ENCODE peak calls at places on chromosomes 11 and 22, in four cellular contexts. R is GM12878, Y is HepG2, J is K562. U is an unnamed sample.

GRCh38 chr11:69097263-69097662 is 48.5 kb downstream of the TPCN2 start:
- DNase-seq in R (no peak), Y (no peak), J (no peak), U (no peak)

GRCh38 chr11:723120-723883 is 17.3 kb downstream of the EPS8L2 start:
- DNase-seq in R (no peak), Y (peak), J (no peak), U (no peak)

GRCh38 chr11:119218141-119218878 is 12.2 kb downstream of the CBL start:
- DNase-seq in R (no peak), Y (no peak), J (peak), U (no peak)

GRCh38 chr11:108929241-108929640 is 264.4 kb downstream of the DDX10 start:
- DNase-seq in R (no peak), Y (peak), J (no peak), U (no peak)

GRCh38 chr11:61994981-61995380 is 27.5 kb upstream of the FTH1 start:
- DNase-seq in R (no peak), Y (peak), J (no peak), U (no peak)

GRCh38 chr22:47102648-47103047 is 340.2 kb downstream of the TBC1D22A start:
- DNase-seq in R (no peak), Y (peak), J (no peak), U (no peak)

GRCh38 chr11:2345050-2345449 is 32.1 kb upstream of the CD81 start:
- DNase-seq in R (no peak), Y (no peak), J (no peak), U (no peak)

GRCh38 chr11:71222318-71223080 is 29.9 kb downstream of the SHANK2 start:
- DNase-seq in R (no peak), Y (no peak), J (no peak), U (no peak)

GRCh38 chr11:27902981-27903624 is 202.8 kb upstream of the BDNF start:
- DNase-seq in R (no peak), Y (no peak), J (no peak), U (no peak)

GRCh38 chr11:9081153-9081552 is 10.2 kb downstream of the SCUBE2 start:
- DNase-seq in R (no peak), Y (no peak), J (no peak), U (no peak)

GRCh38 chr11:2768471-2769408 is 68.9 kb upstream of the KCNQ1OT1 start:
- DNase-seq in R (no peak), Y (no peak), J (peak), U (no peak)

GRCh38 chr11:72720047-72720446 is 32.2 kb downstream of the ARAP1 start:
- DNase-seq in R (no peak), Y (no peak), J (no peak), U (no peak)

GRCh38 chr11:108241370-108242037 is 18.6 kb downstream of the ATM start:
- DNase-seq in R (no peak), Y (no peak), J (no peak), U (no peak)

GRCh38 chr22:22508274-22509176 is at the start of gene ZNF280B:
- DNase-seq in R (peak), Y (peak), J (peak), U (peak)

GRCh38 chr11:13222285-13222684 is 55.3 kb upstream of the BMAL1 start:
- DNase-seq in R (no peak), Y (no peak), J (no peak), U (no peak)

GRCh38 chr11:100445231-100445735 is 241.8 kb upstream of the ARHGAP42 start:
- DNase-seq in R (no peak), Y (no peak), J (no peak), U (no peak)

GRCh38 chr11:114762437-114762836 is 84.1 kb downstream of the NXPE2 start:
- DNase-seq in R (no peak), Y (peak), J (peak), U (peak)

GRCh38 chr11:126419801-126420729 is 64.6 kb downstream of the ST3GAL4 start:
- DNase-seq in R (peak), Y (no peak), J (peak), U (no peak)

GRCh38 chr22:40329021-40329456 is 17.3 kb upstream of the ADSL start:
- DNase-seq in R (no peak), Y (no peak), J (peak), U (no peak)

GRCh38 chr22:20384171-20384570 is 9.8 kb upstream of the ZNF74 start:
- DNase-seq in R (no peak), Y (no peak), J (no peak), U (no peak)

GRCh38 chr22:49349841-49350381 is 477.8 kb downstream of the BRD1 start:
- DNase-seq in R (no peak), Y (no peak), J (no peak), U (no peak)

GRCh38 chr11:83235825-83236224 is 42.3 kb downstream of the ANKRD42 start:
- DNase-seq in R (no peak), Y (no peak), J (no peak), U (no peak)

GRCh38 chr11:46247090-46247489 is 30.4 kb upstream of the CREB3L1 start:
- DNase-seq in R (no peak), Y (no peak), J (no peak), U (no peak)

GRCh38 chr11:24453129-24453723 is 43.6 kb upstream of the LUZP2 start:
- DNase-seq in R (no peak), Y (no peak), J (no peak), U (no peak)

GRCh38 chr22:22593964-22594656 is 35.0 kb upstream of the PRAME start:
- DNase-seq in R (no peak), Y (peak), J (peak), U (peak)

GRCh38 chr11:101061606-101062005 is 68.0 kb downstream of the PGR start:
- DNase-seq in R (no peak), Y (no peak), J (no peak), U (no peak)

GRCh38 chr11:17314904-17315426 is 36.6 kb upstream of the NCR3LG1 start:
- DNase-seq in R (no peak), Y (no peak), J (no peak), U (no peak)

GRCh38 chr11:26575946-26576345 is 3.9 kb upstream of the MUC15 start:
- DNase-seq in R (no peak), Y (no peak), J (no peak), U (no peak)

GRCh38 chr11:92569717-92570116 is 345.1 kb downstream of the FAT3 start:
- DNase-seq in R (no peak), Y (no peak), J (no peak), U (no peak)

GRCh38 chr11:31921066-31921465 is 109.9 kb upstream of the PAX6 start:
- DNase-seq in R (no peak), Y (no peak), J (no peak), U (no peak)

GRCh38 chr22:50316114-50317065 is 8.9 kb upstream of the PLXNB2 start:
- DNase-seq in R (no peak), Y (no peak), J (no peak), U (no peak)

GRCh38 chr22:43844560-43845545 is 17.5 kb downstream of the SULT4A1 start:
- DNase-seq in R (no peak), Y (no peak), J (no peak), U (no peak)

GRCh38 chr11:101706541-101706940 is 122.7 kb upstream of the TRPC6 start:
- DNase-seq in R (no peak), Y (no peak), J (no peak), U (no peak)

GRCh38 chr22:37291559-37292298 is 9.4 kb downstream of the CYTH4 start:
- DNase-seq in R (no peak), Y (no peak), J (peak), U (no peak)

GRCh38 chr11:19953909-19954308 is 206.4 kb downstream of the DBX1 start:
- DNase-seq in R (no peak), Y (peak), J (no peak), U (peak)

DNA sequence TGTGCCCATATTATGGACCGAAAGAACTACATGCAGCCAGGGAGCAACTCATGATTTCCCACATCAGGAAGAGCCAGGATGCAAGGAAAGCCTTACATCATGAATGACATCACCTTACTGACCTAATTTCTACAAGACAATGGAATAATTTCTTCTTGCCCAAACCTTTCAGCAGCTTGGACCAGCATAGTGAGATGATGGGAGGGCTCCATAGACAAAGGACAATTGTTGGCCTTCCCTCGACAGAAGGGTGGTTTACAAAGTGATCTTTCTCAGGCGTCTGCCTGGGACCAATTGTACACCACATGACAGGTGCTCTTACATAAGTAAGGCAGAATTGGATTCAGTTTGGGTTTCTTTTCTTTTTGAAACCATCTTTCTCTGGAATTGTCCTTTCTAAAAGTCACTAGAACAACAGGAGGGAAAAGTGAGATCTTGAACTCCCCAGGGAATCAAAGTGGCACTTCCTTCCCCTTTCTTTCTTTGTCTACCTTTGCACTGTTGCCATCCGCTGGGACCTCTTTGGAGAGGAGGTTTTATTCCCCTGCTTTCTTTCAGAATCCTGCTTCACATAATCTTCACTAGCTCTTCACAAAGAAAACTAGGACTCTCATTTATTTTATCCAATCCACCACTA is 51.7 kb upstream of the PAK1 start:
- DNase-seq in R (no peak), Y (no peak), J (no peak), U (no peak)
- TF ChIP-seq SP1 in R (no peak), Y (no peak), J (no peak), U (no peak)

GRCh38 chr11:133903056-133903455 is 53.7 kb downstream of the IGSF9B start:
- DNase-seq in R (no peak), Y (no peak), J (no peak), U (no peak)
- TF ChIP-seq BHLHE40 in R (no peak), Y (no peak), J (no peak), U (no peak)

GRCh38 chr22:29369460-29369859 is 18.9 kb downstream of the AP1B1 start:
- DNase-seq in R (no peak), Y (no peak), J (no peak), U (peak)
- TF ChIP-seq TARDBP in R (no peak), Y (no peak), J (no peak), U (no peak)

GRCh38 chr11:44886765-44887164 is 63.9 kb downstream of the TP53I11 start:
- DNase-seq in R (no peak), Y (no peak), J (no peak), U (no peak)
- TF ChIP-seq SP1 in R (no peak), Y (no peak), J (no peak), U (no peak)

U was measured in HEK293T.